ENCODE peak calls at places on chromosomes 11 and 22, in four cellular contexts. G is H9, Y is neural progenitor cell, Z is MM.1S. W is an unnamed sample. For H3K79me2, the result is how much of the 10 kb centered on the place peaks cover.

GRCh38 chr22:37794376-37794775 is 13.4 kb upstream of the GCAT start:
- DNase-seq in G (no peak), Y (peak), Z (no peak), W (no peak)

GRCh38 chr22:20616451-20617043 is 109.1 kb downstream of the MED15 start:
- DNase-seq in G (no peak), Y (no peak), Z (no peak), W (no peak)

GRCh38 chr11:118705796-118706545 is 26.5 kb upstream of the TREH start:
- DNase-seq in G (no peak), Y (peak), Z (no peak), W (no peak)

GRCh38 chr22:49099496-49100124 is 728.1 kb downstream of the BRD1 start:
- DNase-seq in G (no peak), Y (no peak), Z (no peak), W (no peak)

GRCh38 chr11:74648894-74649293 is 56.5 kb downstream of the POLD3 start:
- DNase-seq in G (no peak), Y (no peak), Z (no peak), W (no peak)

GRCh38 chr11:134738581-134738980 is 326.5 kb upstream of the B3GAT1 start:
- DNase-seq in G (no peak), Y (no peak), Z (no peak), W (no peak)

GRCh38 chr22:28791841-28792490 is 8.4 kb downstream of the XBP1 start:
- DNase-seq in G (no peak), Y (no peak), Z (peak), W (peak)

GRCh38 chr22:31103899-31104694 is 3.3 kb downstream of the SELENOM start:
- DNase-seq in G (no peak), Y (no peak), Z (no peak), W (no peak)

GRCh38 chr22:38312261-38312800 is 4.9 kb downstream of the CSNK1E start:
- DNase-seq in G (no peak), Y (no peak), Z (no peak), W (no peak)

GRCh38 chr11:78149646-78150045 is 10.2 kb upstream of the ALG8 start:
- DNase-seq in G (no peak), Y (no peak), Z (no peak), W (no peak)

GRCh38 chr11:90823446-90823845 is 600.6 kb upstream of the CHORDC1 start:
- DNase-seq in G (no peak), Y (no peak), Z (no peak), W (no peak)

GRCh38 chr22:35465109-35465701 is 65.3 kb downstream of the MCM5 start:
- DNase-seq in G (no peak), Y (no peak), Z (no peak), W (no peak)

GRCh38 chr11:14144905-14145304 is 182.4 kb downstream of the SPON1 start:
- DNase-seq in G (no peak), Y (no peak), Z (no peak), W (no peak)

GRCh38 chr11:6646040-6646439 is 9.6 kb downstream of the DCHS1 start:
- DNase-seq in G (no peak), Y (no peak), Z (no peak), W (peak)

GRCh38 chr11:6687876-6688275 is 4.7 kb upstream of the MRPL17 start:
- DNase-seq in G (no peak), Y (no peak), Z (no peak), W (no peak)

GRCh38 chr11:37352485-37352884 is 754.4 kb upstream of the RAG2 start:
- DNase-seq in G (no peak), Y (peak), Z (no peak), W (no peak)

GRCh38 chr11:109309153-109309552 is 112.8 kb upstream of the C11orf87 start:
- DNase-seq in G (no peak), Y (no peak), Z (no peak), W (no peak)

GRCh38 chr11:8527939-8528338 is 66.1 kb downstream of the STK33 start:
- DNase-seq in G (no peak), Y (no peak), Z (no peak), W (no peak)

GRCh38 chr11:132278801-132279574 is 908.6 kb downstream of the NTM start:
- DNase-seq in G (no peak), Y (peak), Z (peak), W (peak)

GRCh38 chr11:94186342-94187203 is 57.9 kb downstream of the PANX1 start:
- DNase-seq in G (no peak), Y (no peak), Z (no peak), W (no peak)

GRCh38 chr11:109734602-109735001 is 312.6 kb downstream of the C11orf87 start:
- DNase-seq in G (no peak), Y (no peak), Z (no peak), W (no peak)

GRCh38 chr22:42595434-42595833 is 19.2 kb downstream of the POLDIP3 start:
- DNase-seq in G (no peak), Y (no peak), Z (no peak), W (no peak)

GRCh38 chr11:59226396-59226795 is 13.7 kb upstream of the MPEG1 start:
- DNase-seq in G (no peak), Y (no peak), Z (no peak), W (no peak)

GRCh38 chr11:107505667-107506066 is 48.0 kb upstream of the CWF19L2 start:
- DNase-seq in G (no peak), Y (no peak), Z (no peak), W (no peak)

GRCh38 chr11:106794058-106794457 is 224.2 kb downstream of the GUCY1A2 start:
- DNase-seq in G (no peak), Y (no peak), Z (no peak), W (no peak)

GRCh38 chr11:103091441-103091809 is 535 bp downstream of the DCUN1D5 start:
- DNase-seq in G (peak), Y (peak), Z (peak), W (peak)

GRCh38 chr22:42844756-42845155 is 12.3 kb downstream of the ARFGAP3 start:
- DNase-seq in G (no peak), Y (no peak), Z (no peak), W (no peak)

GRCh38 chr11:22828373-22828772 is 1.2 kb downstream of the SVIP start:
- DNase-seq in G (no peak), Y (no peak), Z (peak), W (no peak)

GRCh38 chr11:87432006-87432405 is 394.3 kb downstream of the TMEM135 start:
- DNase-seq in G (no peak), Y (no peak), Z (no peak), W (no peak)

GRCh38 chr22:44724416-44724815 is 22.4 kb downstream of the PRR5 start:
- DNase-seq in G (no peak), Y (no peak), Z (no peak), W (no peak)

GRCh38 chr11:2898366-2899079 is 12.9 kb upstream of the CDKN1C start:
- DNase-seq in G (no peak), Y (no peak), Z (peak), W (no peak)

GRCh38 chr22:47437636-47438035 is 675.2 kb downstream of the TBC1D22A start:
- DNase-seq in G (no peak), Y (no peak), Z (no peak), W (no peak)

GRCh38 chr22:47435204-47435487 is 672.7 kb downstream of the TBC1D22A start:
- DNase-seq in G (no peak), Y (no peak), Z (no peak), W (no peak)

GRCh38 chr22:47435826-47436225 is 673.4 kb downstream of the TBC1D22A start:
- DNase-seq in G (no peak), Y (no peak), Z (no peak), W (no peak)

GRCh38 chr22:47434336-47435203 is 672.1 kb downstream of the TBC1D22A start:
- DNase-seq in G (no peak), Y (no peak), Z (no peak), W (no peak)

DNA sequence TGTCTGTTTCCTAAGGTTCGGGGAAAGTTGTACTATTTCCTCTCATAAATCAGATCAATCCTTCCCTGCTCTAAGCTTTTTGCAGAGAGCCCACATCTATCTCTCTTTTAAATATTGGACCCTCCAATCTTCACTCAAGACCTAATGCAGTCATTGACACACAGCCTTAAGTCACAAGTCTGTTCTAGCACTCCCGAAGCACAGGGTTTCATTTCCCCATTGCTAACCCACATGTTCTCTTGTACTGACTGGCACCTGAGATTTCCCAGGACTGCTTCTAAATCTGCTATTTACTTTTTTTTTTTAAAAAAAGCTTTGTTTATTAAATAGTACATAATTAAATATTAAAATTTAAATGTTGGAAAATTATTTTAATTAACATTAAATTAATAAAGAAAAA is 674.7 kb downstream of the TBC1D22A start:
- DNase-seq in G (no peak), Y (no peak), Z (no peak), W (peak)
- H3K79me2 ChIP-seq in G (under half), Y (under half), Z (under half), W (under half)

DNA sequence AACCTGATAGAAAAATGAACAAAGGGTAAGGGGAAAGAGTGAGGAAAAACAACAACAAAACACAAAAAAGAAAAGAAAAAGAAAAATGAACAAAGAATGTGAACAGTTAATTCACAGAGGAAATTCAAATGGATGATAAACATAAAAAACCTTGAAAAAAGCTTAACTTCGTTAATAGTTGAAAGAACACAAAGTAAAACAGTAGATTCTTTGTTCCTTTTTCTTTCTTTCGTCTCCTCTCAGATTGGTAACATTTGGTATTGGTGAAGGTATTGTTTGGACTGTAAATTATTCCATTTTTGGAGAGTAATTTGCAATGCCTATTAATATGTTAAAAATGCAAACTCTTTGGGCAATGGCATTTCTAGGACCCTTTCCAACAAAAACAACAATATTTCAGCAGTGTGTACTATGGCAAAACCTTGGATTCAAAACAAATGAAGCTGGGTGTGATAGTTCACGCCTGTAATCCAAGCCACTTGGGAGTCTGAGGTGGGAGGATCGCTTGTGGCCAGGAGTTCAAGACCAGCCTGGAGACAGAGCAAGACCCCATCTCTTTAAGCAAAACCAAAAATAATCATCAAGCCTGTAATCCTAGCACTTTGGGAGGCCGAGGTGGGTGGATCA is 3.3 kb upstream of the BACE1 start:
- DNase-seq in G (no peak), Y (no peak), Z (no peak), W (no peak)
- H3K79me2 ChIP-seq in G (under half), Y (under half), Z (under half), W (under half)

DNA sequence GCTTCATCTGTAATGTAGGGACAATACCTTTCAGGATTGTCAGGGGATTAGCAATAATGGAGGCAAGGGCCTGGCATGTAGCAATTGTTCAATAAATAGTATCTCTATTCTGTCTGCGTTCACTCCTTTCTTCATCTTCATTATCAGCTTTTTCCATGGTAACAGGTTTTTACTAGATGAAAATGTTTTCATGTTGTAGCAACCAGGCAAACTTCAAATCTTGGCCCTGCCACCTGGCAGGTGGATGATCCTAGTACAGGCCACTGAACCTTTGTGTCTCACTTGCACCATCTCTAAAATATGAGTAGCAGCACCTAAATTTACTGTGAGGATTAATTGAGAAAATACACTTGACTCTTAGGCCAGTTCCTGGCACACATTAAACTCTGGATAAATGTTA is 83.4 kb downstream of the SWAP70 start:
- DNase-seq in G (no peak), Y (no peak), Z (no peak), W (peak)
- H3K79me2 ChIP-seq in G (under half), Y (under half), Z (under half), W (under half)

GRCh38 chr11:207213-208176 is at the start of the genes BET1L and RIC8A:
- DNase-seq in G (peak), Y (peak), Z (peak), W (peak)
- H3K79me2 ChIP-seq in G (under half), Y (under half), Z (half or more), W (under half)

DNA sequence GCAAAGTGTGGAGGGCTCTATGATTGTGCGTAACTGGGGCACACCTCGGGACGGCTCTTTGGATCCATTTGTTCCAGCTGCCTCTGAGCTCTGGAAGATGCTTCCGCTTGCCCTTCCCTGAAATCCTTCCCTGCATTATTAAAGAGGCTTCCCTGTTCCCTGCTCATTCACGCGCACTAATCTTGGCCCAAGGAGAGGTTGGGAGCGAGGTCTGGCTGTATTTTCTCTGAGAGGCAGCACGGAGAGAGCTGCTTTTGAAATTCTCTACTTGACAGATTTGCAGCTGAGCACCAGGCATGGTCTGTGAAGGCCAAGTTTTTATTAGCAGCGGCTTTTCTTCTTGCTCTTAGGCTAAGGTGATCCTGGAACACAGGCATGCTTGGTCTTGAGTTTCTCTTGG is 94.8 kb upstream of the NTM start:
- DNase-seq in G (no peak), Y (peak), Z (no peak), W (no peak)
- H3K79me2 ChIP-seq in G (under half), Y (under half), Z (under half), W (under half)

DNA sequence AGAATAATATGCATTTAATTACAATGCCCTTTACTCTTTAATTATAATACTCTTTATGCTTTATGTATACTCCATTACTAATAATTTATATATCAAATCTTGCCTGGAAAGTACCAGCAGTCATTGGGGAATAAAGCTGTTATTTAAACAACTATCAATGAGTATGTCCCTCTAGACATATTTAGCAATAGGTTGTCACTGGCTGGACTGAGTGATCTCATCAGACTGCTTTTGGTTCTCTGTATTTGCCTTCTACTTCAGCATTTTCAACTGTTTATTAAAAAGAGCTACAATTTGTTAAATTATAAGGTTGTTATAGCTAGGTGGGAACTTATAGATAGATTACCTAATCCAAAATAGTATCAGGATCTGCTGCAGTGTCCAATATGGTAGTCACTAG is 267.2 kb downstream of the DCDC1 start:
- DNase-seq in G (no peak), Y (no peak), Z (no peak), W (no peak)
- H3K79me2 ChIP-seq in G (under half), Y (under half), Z (under half), W (under half)

GRCh38 chr11:12868315-12869073 is 140.6 kb upstream of the RASSF10 start:
- DNase-seq in G (no peak), Y (no peak), Z (no peak), W (no peak)

GRCh38 chr11:12876340-12876739 is 132.8 kb upstream of the RASSF10 start:
- DNase-seq in G (no peak), Y (no peak), Z (no peak), W (no peak)

GRCh38 chr11:12871251-12871650 is 137.9 kb upstream of the RASSF10 start:
- DNase-seq in G (no peak), Y (no peak), Z (no peak), W (no peak)

GRCh38 chr11:12867531-12867930 is 141.6 kb upstream of the RASSF10 start:
- DNase-seq in G (no peak), Y (no peak), Z (no peak), W (no peak)

GRCh38 chr11:12871788-12872321 is 137.3 kb upstream of the RASSF10 start:
- DNase-seq in G (no peak), Y (no peak), Z (no peak), W (no peak)
- H3K79me2 ChIP-seq in G (under half), Y (half or more), Z (under half), W (under half)

DNA sequence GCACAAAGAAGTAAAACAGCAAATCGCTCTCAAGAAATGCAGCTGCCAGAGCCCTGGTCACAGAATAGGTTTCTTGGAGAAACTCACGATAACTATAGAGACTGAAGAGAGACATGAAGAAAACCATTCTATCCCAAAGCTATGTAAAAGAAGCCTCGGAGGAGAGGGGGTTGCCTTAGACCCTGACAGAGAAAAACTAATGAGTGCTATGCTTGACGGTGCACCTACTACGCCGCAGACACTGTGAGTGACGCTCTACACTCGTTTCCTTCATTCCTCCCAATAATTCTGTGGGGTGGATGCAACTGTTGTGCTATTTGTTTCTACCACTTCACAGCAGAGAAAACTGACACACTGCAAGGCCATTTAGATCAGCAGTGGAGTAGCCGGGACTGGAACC is 121.8 kb downstream of the ETS1 start:
- DNase-seq in G (no peak), Y (no peak), Z (no peak), W (no peak)
- H3K79me2 ChIP-seq in G (under half), Y (under half), Z (under half), W (half or more)